ENCODE peak calls at places on chromosomes 3 and 15, in nine cellular contexts. A is WTC11; D is HEK293T; Y is sigmoid colon; C is NCI-H2107; M is Right ventricle myocardium superior; V is activated CD8-positive, alpha-beta T cell treated with anti-CD3 and anti-CD28 coated beads for 36 hours; J is H4; P is HuH-7.5. O is an unnamed sample.

GRCh38 chr15:51491941-51492340 is 130.6 kb downstream of the DMXL2 start:
- DNase-seq in A (no peak), D (no peak), Y (no peak), C (no peak), M (no peak), V (no peak), J (no peak), P (no peak), O (no peak)

GRCh38 chr15:60835974-60836373 is 357.0 kb upstream of the ICE2 start:
- DNase-seq in A (no peak), D (no peak), Y (no peak), C (no peak), M (no peak), V (no peak), J (peak; percentile 23), P (no peak), O (no peak)

GRCh38 chr15:99408236-99409096 is 157.2 kb downstream of the LRRC28 start:
- DNase-seq in A (no peak), D (no peak), Y (no peak), C (no peak), M (no peak), V (no peak), J (peak; percentile 81), P (no peak), O (peak; percentile 24)

GRCh38 chr15:42146551-42147430 is 9.6 kb downstream of the PLA2G4F start:
- DNase-seq in A (no peak), D (no peak), Y (no peak), C (no peak), M (no peak), V (no peak), J (no peak), P (no peak), O (no peak)

GRCh38 chr3:133570139-133570936 is 3.1 kb upstream of the CDV3 start:
- DNase-seq in A (no peak), D (no peak), Y (no peak), C (no peak), M (no peak), V (no peak), J (peak; percentile 50), P (no peak), O (peak; percentile 71)

GRCh38 chr3:177199206-177199765 is 2.0 kb upstream of the TBL1XR1 start:
- DNase-seq in A (no peak), D (no peak), Y (no peak), C (peak; percentile 16), M (no peak), V (peak; percentile 53), J (no peak), P (no peak), O (no peak)

GRCh38 chr3:11914651-11915050 is 68.0 kb upstream of the TAMM41 start:
- DNase-seq in A (no peak), D (no peak), Y (no peak), C (no peak), M (no peak), V (no peak), J (no peak), P (no peak), O (no peak)

GRCh38 chr3:25679166-25679565 is 14.5 kb upstream of the TOP2B start:
- DNase-seq in A (no peak), D (no peak), Y (no peak), C (no peak), M (no peak), V (no peak), J (no peak), P (no peak), O (no peak)

GRCh38 chr3:111538111-111538510 is 3.9 kb upstream of the CD96 start:
- DNase-seq in A (no peak), D (no peak), Y (no peak), C (no peak), M (no peak), V (no peak), J (no peak), P (no peak), O (no peak)

GRCh38 chr3:74041068-74041675 is 416.4 kb upstream of the PDZRN3 start:
- DNase-seq in A (no peak), D (no peak), Y (no peak), C (no peak), M (no peak), V (no peak), J (no peak), P (no peak), O (no peak)

GRCh38 chr3:45929042-45929679 is 14.1 kb upstream of the CXCR6 start:
- DNase-seq in A (peak; percentile 60), D (peak; percentile 56), Y (peak; percentile 65), C (no peak), M (peak; percentile 60), V (peak; percentile 75), J (no peak), P (peak; percentile 75), O (peak; percentile 73)

GRCh38 chr15:81887913-81888312 is 157.9 kb downstream of the MEX3B start:
- DNase-seq in A (no peak), D (no peak), Y (no peak), C (no peak), M (no peak), V (no peak), J (peak; percentile 10), P (no peak), O (no peak)

GRCh38 chr3:167740961-167741587 is 5.6 kb downstream of the SERPINI1 start:
- DNase-seq in A (peak; percentile 49), D (peak; percentile 34), Y (no peak), C (peak; percentile 24), M (no peak), V (peak; percentile 67), J (peak; percentile 39), P (no peak), O (peak; percentile 44)

GRCh38 chr15:71278989-71279756 is 163.9 kb downstream of the THSD4 start:
- DNase-seq in A (no peak), D (peak; percentile 58), Y (peak; percentile 86), C (peak; percentile 4), M (no peak), V (no peak), J (peak; percentile 76), P (peak; percentile 35), O (peak; percentile 78)

GRCh38 chr15:48285329-48286214 is 45.7 kb upstream of the DUT start:
- DNase-seq in A (peak; percentile 33), D (peak; percentile 49), Y (peak; percentile 64), C (peak; percentile 14), M (no peak), V (peak; percentile 61), J (peak; percentile 79), P (peak; percentile 20), O (peak; percentile 38)

GRCh38 chr3:156762631-156763185 is 63.4 kb upstream of the LEKR1 start:
- DNase-seq in A (no peak), D (no peak), Y (peak; percentile 58), C (no peak), M (no peak), V (no peak), J (peak; percentile 43), P (no peak), O (no peak)

GRCh38 chr3:31977736-31978135 is 3.3 kb downstream of the OSBPL10 start:
- DNase-seq in A (no peak), D (no peak), Y (no peak), C (no peak), M (no peak), V (no peak), J (no peak), P (no peak), O (no peak)

GRCh38 chr15:78915341-78916087 is 29.3 kb downstream of the CTSH start:
- DNase-seq in A (no peak), D (no peak), Y (peak; percentile 82), C (no peak), M (peak; percentile 77), V (no peak), J (no peak), P (no peak), O (no peak)

GRCh38 chr3:124745092-124745491 is 14.8 kb downstream of the UMPS start:
- DNase-seq in A (no peak), D (no peak), Y (no peak), C (no peak), M (no peak), V (no peak), J (no peak), P (no peak), O (no peak)

GRCh38 chr3:129481783-129482332 is 41.8 kb downstream of the IFT122 start:
- DNase-seq in A (no peak), D (no peak), Y (peak; percentile 82), C (no peak), M (peak; percentile 77), V (peak; percentile 46), J (no peak), P (no peak), O (no peak)